ENCODE peak calls at places on chromosomes 4 and X, in six cellular contexts. M is SK-N-SH, W is HepG2, N is HCT116, L is H1, S is GM12878. X is an unnamed sample.

GRCh38 chr4:173288698-173289350 is 45.3 kb downstream of the HMGB2 start:
- DNase-seq in S (no peak), N (no peak), L (no peak), M (no peak), W (no peak), X (no peak)

GRCh38 chr4:156191382-156191781 is 237.7 kb upstream of the CTSO start:
- DNase-seq in W (peak), N (no peak), L (no peak), S (no peak), M (no peak), X (no peak)

GRCh38 chrX:84162401-84162800 is 25.6 kb downstream of the RPS6KA6 start:
- DNase-seq in N (no peak), S (no peak), M (no peak), W (no peak), L (no peak), X (no peak)

GRCh38 chr4:174066806-174067205 is 216.7 kb downstream of the FBXO8 start:
- DNase-seq in S (no peak), W (no peak), M (no peak), L (no peak), N (no peak), X (no peak)

GRCh38 chrX:40010550-40011364 is 87.0 kb downstream of the BCOR start:
- DNase-seq in L (no peak), M (peak), W (peak), S (no peak), N (no peak), X (no peak)

GRCh38 chr4:172485007-172485406 is 671.8 kb downstream of the GALNTL6 start:
- DNase-seq in M (no peak), S (no peak), N (no peak), L (no peak), W (no peak), X (no peak)

GRCh38 chrX:78886550-78886949 is 58.6 kb upstream of the P2RY10 start:
- DNase-seq in W (no peak), N (no peak), M (peak), S (peak), L (no peak), X (no peak)

GRCh38 chrX:154738013-154738738 is 12.7 kb downstream of the GAB3 start:
- DNase-seq in L (no peak), M (no peak), N (no peak), S (no peak), W (no peak), X (no peak)

GRCh38 chr4:168995537-168996295 is 14.3 kb downstream of the CBR4 start:
- DNase-seq in S (no peak), M (no peak), N (no peak), L (no peak), W (no peak), X (no peak)

GRCh38 chr4:7103599-7104365 is 35.9 kb upstream of the GRPEL1 start:
- DNase-seq in L (no peak), S (no peak), M (peak), W (peak), N (no peak), X (no peak)

GRCh38 chr4:56544573-56545131 is 39.1 kb downstream of the ARL9 start:
- DNase-seq in W (peak), L (no peak), S (peak), N (peak), M (peak), X (peak)

GRCh38 chr4:17580969-17581368 is 4.0 kb downstream of the LAP3 start:
- DNase-seq in M (no peak), L (no peak), S (no peak), N (no peak), W (no peak), X (no peak)

GRCh38 chr4:79852305-79852730 is 220.7 kb downstream of the ANTXR2 start:
- DNase-seq in W (peak), N (peak), M (no peak), S (no peak), L (no peak), X (peak)

GRCh38 chr4:19739101-19739651 is 512.5 kb upstream of the SLIT2 start:
- DNase-seq in M (no peak), S (no peak), W (no peak), L (no peak), N (peak), X (peak)

GRCh38 chr4:157443537-157443936 is 223.0 kb downstream of the GRIA2 start:
- DNase-seq in S (no peak), N (no peak), L (no peak), W (no peak), M (no peak), X (no peak)

GRCh38 chrX:31223817-31224216 is 152.0 kb upstream of the FTHL17 start:
- DNase-seq in N (no peak), L (no peak), S (no peak), M (no peak), W (no peak), X (no peak)

GRCh38 chr4:7941111-7942018 is 1.7 kb upstream of the AFAP1 start:
- DNase-seq in L (no peak), M (no peak), S (no peak), W (no peak), N (no peak), X (peak)

GRCh38 chr4:76989391-76990061 is 40.0 kb downstream of the SEPTIN11 start:
- DNase-seq in N (no peak), L (no peak), W (no peak), S (no peak), M (no peak), X (no peak)
- TF ChIP-seq JUND in N (no peak), L (no peak), W (no peak), S (no peak), M (no peak), X (no peak)

DNA sequence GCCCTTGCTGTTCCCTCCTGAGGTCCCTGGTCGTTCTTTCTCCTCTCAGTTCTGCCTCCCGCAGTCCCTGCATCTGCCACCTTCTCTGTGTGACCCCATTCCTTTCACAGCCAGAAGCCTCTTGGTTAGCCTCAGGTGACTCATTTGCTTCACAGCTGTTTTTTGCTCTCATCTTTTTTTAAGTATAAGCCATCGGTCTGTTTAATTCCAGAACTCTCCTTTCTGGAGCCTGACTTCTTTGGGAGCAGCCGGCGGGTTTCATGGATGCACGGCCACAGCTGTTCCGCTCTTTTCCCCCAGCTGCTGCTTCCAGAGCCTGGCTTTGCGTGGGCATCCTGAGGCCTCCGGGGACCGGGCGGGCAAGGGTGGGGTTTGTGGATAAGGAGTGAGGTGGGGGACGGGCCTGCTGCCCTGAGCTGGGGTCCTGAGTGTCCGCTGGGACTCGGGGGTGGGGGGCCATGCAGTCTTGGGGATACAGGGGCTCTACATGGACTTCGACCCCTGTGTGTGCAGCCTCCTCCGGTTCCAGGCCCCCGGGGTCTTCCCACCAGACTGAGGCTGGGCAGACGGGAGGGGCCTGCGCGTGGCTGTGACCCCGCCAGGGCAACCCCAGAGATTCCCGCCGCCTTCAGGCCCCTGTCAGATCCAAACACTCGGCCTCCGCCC is 46.7 kb downstream of the PCGF3 start:
- DNase-seq in M (no peak), N (no peak), W (no peak), S (no peak), L (no peak), X (no peak)
- TF ChIP-seq JUND in M (no peak), N (no peak), W (no peak), S (no peak), L (no peak), X (no peak)

GRCh38 chrX:69431417-69431816 is 72.7 kb upstream of the NALF2 start:
- DNase-seq in M (no peak), W (no peak), S (no peak), N (no peak), L (no peak), X (no peak)
- TF ChIP-seq JUND in M (no peak), W (no peak), S (no peak), N (no peak), L (no peak), X (no peak)

GRCh38 chr4:55369968-55370367 is 23.9 kb downstream of the SRD5A3 start:
- DNase-seq in N (no peak), W (no peak), M (no peak), L (no peak), S (no peak), X (no peak)

GRCh38 chr4:55373461-55373860 is 22.3 kb upstream of the TMEM165 start:
- DNase-seq in M (no peak), W (no peak), L (no peak), N (no peak), S (no peak), X (no peak)

GRCh38 chr4:55376698-55377097 is 19.1 kb upstream of the TMEM165 start:
- DNase-seq in L (no peak), S (no peak), N (no peak), M (no peak), W (no peak), X (no peak)

GRCh38 chr4:55367084-55367722 is 21.2 kb downstream of the SRD5A3 start:
- DNase-seq in N (no peak), L (no peak), S (no peak), M (no peak), W (peak), X (no peak)

GRCh38 chr4:55372259-55372658 is 23.5 kb upstream of the TMEM165 start:
- DNase-seq in N (no peak), L (no peak), W (no peak), M (no peak), S (no peak), X (no peak)
- TF ChIP-seq JUND in N (no peak), L (no peak), W (no peak), M (no peak), S (no peak), X (no peak)

GRCh38 chr4:148054275-148054674 is 322.4 kb downstream of the ARHGAP10 start:
- DNase-seq in W (no peak), L (no peak), S (no peak), M (no peak), N (no peak), X (no peak)
- TF ChIP-seq JUND in W (no peak), L (no peak), S (no peak), M (no peak), N (no peak), X (no peak)

GRCh38 chrX:152573866-152574265 is 63.8 kb upstream of the GABRQ start:
- DNase-seq in W (no peak), N (no peak), L (no peak), M (no peak), S (no peak), X (no peak)

DNA sequence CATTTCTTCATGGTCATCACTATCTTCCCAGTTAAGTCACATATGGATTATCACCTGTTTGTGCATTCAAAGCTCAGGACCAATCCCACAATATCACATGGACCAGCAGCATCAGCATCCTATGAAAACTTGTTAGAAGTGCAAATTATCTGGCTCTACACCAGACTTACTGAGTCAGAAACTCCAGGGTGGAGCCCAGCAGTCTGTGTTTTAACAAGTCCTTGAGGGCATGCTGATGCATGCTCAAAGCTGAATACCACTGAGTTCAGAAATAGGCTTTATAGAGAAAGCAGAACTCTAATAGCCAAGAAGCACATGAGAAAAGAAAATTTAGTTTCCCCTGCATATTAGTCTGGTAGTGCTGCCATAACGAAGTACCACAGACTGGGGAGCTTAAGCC is 62.4 kb upstream of the GABRQ start:
- DNase-seq in W (no peak), L (no peak), S (no peak), M (no peak), N (no peak), X (no peak)
- TF ChIP-seq JUND in W (no peak), L (no peak), S (no peak), M (no peak), N (no peak), X (no peak)